ENCODE peak calls at places on chromosome 1, in nine cellular contexts. L is mucosa of descending colon, Q is WTC11, B is Right ventricle myocardium superior, I is anterior cingulate cortex, J is glutamatergic neuron, G is NCI-H446 treated with DMSO at 0.1 percent for 48 hours, Y is Daoy, F is astrocyte. K is an unnamed sample.

GRCh38 chr1:213868482-213868881 is 119.3 kb upstream of the PROX1 start:
- DNase-seq in L (no peak), Q (no peak), J (no peak), B (no peak), G (no peak), I (no peak), Y (no peak), F (no peak), K (no peak)

GRCh38 chr1:29145739-29146437 is 22.2 kb upstream of the TMEM200B start:
- DNase-seq in I (no peak), Y (no peak), L (no peak), J (no peak), Q (no peak), B (no peak), F (peak; percentile 92), G (no peak), K (no peak)

GRCh38 chr1:244545511-244545910 is 84.4 kb downstream of the CATSPERE start:
- DNase-seq in G (no peak), L (no peak), I (no peak), J (no peak), F (peak; percentile 14), B (no peak), Q (no peak), Y (no peak), K (no peak)

GRCh38 chr1:66684353-66684752 is 67.9 kb upstream of the DYNLT5 start:
- DNase-seq in L (no peak), G (no peak), F (no peak), Q (no peak), I (no peak), J (no peak), Y (no peak), B (no peak), K (no peak)

GRCh38 chr1:31904339-31905092 is 33.7 kb downstream of the PTP4A2 start:
- DNase-seq in F (no peak), L (no peak), J (no peak), Q (no peak), G (no peak), B (peak; percentile 73), I (no peak), Y (no peak), K (no peak)

GRCh38 chr1:119160851-119161250 is 20.4 kb upstream of the WARS2 start:
- DNase-seq in I (no peak), B (no peak), Q (no peak), G (no peak), L (no peak), F (no peak), J (no peak), Y (no peak), K (no peak)

GRCh38 chr1:8097077-8097799 is 71.1 kb upstream of the ERRFI1 start:
- DNase-seq in F (peak; percentile 99), Y (peak; percentile 94), J (no peak), B (no peak), G (peak; percentile 79), Q (no peak), I (no peak), L (no peak), K (no peak)

GRCh38 chr1:143748906-143749305 is 222.9 kb downstream of the FAM72C start:
- DNase-seq in I (no peak), F (no peak), Q (no peak), G (no peak), Y (no peak), L (no peak), B (no peak), J (no peak), K (no peak)

GRCh38 chr1:201217851-201218250 is 27.2 kb downstream of the IGFN1 start:
- DNase-seq in L (no peak), Y (no peak), G (no peak), J (no peak), I (no peak), F (no peak), Q (no peak), B (no peak), K (no peak)

GRCh38 chr1:156508955-156509234 is 8.3 kb upstream of the MEF2D start:
- DNase-seq in I (no peak), Q (no peak), F (no peak), J (no peak), G (no peak), B (no peak), L (no peak), Y (no peak), K (no peak)

GRCh38 chr1:245428681-245429080 is 273.9 kb downstream of the KIF26B start:
- DNase-seq in J (no peak), B (no peak), F (no peak), Y (no peak), L (no peak), I (no peak), G (no peak), Q (no peak), K (no peak)

GRCh38 chr1:165843304-165843703 is 15.9 kb downstream of the UCK2 start:
- DNase-seq in G (no peak), Y (peak; percentile 44), F (no peak), Q (no peak), I (no peak), L (no peak), B (no peak), J (no peak), K (no peak)

GRCh38 chr1:199945591-199945990 is 81.9 kb upstream of the NR5A2 start:
- DNase-seq in Q (no peak), F (no peak), L (no peak), J (no peak), I (no peak), Y (no peak), G (no peak), B (no peak), K (no peak)

GRCh38 chr1:35883681-35884155 is 709 bp downstream of the AGO1 start:
- DNase-seq in F (no peak), I (peak; percentile 39), B (peak; percentile 64), G (peak; percentile 22), Q (peak; percentile 84), Y (peak; percentile 49), J (peak; percentile 78), L (peak; percentile 76), K (no peak)

GRCh38 chr1:182087304-182087703 is 25.8 kb upstream of the ZNF648 start:
- DNase-seq in Y (no peak), J (no peak), G (no peak), B (no peak), Q (no peak), I (no peak), L (no peak), F (no peak), K (no peak)

GRCh38 chr1:101238041-101238515 is 1.3 kb downstream of the S1PR1 start:
- DNase-seq in Q (peak; percentile 25), J (no peak), B (peak; percentile 53), L (peak; percentile 75), F (no peak), I (no peak), Y (no peak), G (no peak), K (no peak)

GRCh38 chr1:64663654-64664053 is 81.2 kb upstream of the RAVER2 start:
- DNase-seq in L (no peak), J (peak; percentile 75), G (peak; percentile 25), F (peak; percentile 10), Q (peak; percentile 52), B (no peak), Y (peak; percentile 15), I (no peak), K (peak; percentile 44)